ENCODE peak calls at places on chromosomes 7 and 10, in nine cellular contexts. One of them, this sample, is unnamed.

GRCh38 chr10:79142064-79142491 is 73.3 kb downstream of the ZMIZ1 start:
- DNase-seq in foreskin fibroblast: no peak
- DNase-seq in stimulated activated CD8-positive, alpha-beta memory T cell treated with anti-CD3 and anti-CD28 coated beads, Interleukin-2, amount 100 ng/mL, for 48 hours: no peak
- DNase-seq in posterior cingulate gyrus: no peak
- DNase-seq in KBM-7: no peak
- DNase-seq in HEK293T: no peak
- DNase-seq in SHP77: no peak
- DNase-seq in prostate gland: no peak
- DNase-seq in activated CD4-positive, alpha-beta T cell treated with anti-CD3 and anti-CD28 coated beads for 48 hours: no peak
- DNase-seq in this sample: no peak

GRCh38 chr10:85608706-85609105 is 757.9 kb downstream of the GRID1 start:
- DNase-seq in prostate gland: no peak
- DNase-seq in activated CD4-positive, alpha-beta T cell treated with anti-CD3 and anti-CD28 coated beads for 48 hours: no peak
- DNase-seq in SHP77: no peak
- DNase-seq in posterior cingulate gyrus: no peak
- DNase-seq in stimulated activated CD8-positive, alpha-beta memory T cell treated with anti-CD3 and anti-CD28 coated beads, Interleukin-2, amount 100 ng/mL, for 48 hours: no peak
- DNase-seq in HEK293T: no peak
- DNase-seq in KBM-7: no peak
- DNase-seq in foreskin fibroblast: no peak
- DNase-seq in this sample: no peak

GRCh38 chr7:98462926-98463325 is 62.0 kb upstream of the BAIAP2L1 start:
- DNase-seq in foreskin fibroblast: no peak
- DNase-seq in posterior cingulate gyrus: no peak
- DNase-seq in prostate gland: no peak
- DNase-seq in activated CD4-positive, alpha-beta T cell treated with anti-CD3 and anti-CD28 coated beads for 48 hours: no peak
- DNase-seq in HEK293T: no peak
- DNase-seq in stimulated activated CD8-positive, alpha-beta memory T cell treated with anti-CD3 and anti-CD28 coated beads, Interleukin-2, amount 100 ng/mL, for 48 hours: no peak
- DNase-seq in SHP77: no peak
- DNase-seq in KBM-7: no peak
- DNase-seq in this sample: no peak

GRCh38 chr10:103480521-103480920 is 1.5 kb upstream of the CALHM3 start:
- DNase-seq in activated CD4-positive, alpha-beta T cell treated with anti-CD3 and anti-CD28 coated beads for 48 hours: no peak
- DNase-seq in SHP77: no peak
- DNase-seq in stimulated activated CD8-positive, alpha-beta memory T cell treated with anti-CD3 and anti-CD28 coated beads, Interleukin-2, amount 100 ng/mL, for 48 hours: no peak
- DNase-seq in KBM-7: no peak
- DNase-seq in HEK293T: no peak
- DNase-seq in prostate gland: no peak
- DNase-seq in posterior cingulate gyrus: no peak
- DNase-seq in foreskin fibroblast: peak; percentile 53
- DNase-seq in this sample: peak; percentile 15

GRCh38 chr7:78039791-78040776 is 241.5 kb downstream of the PHTF2 start:
- DNase-seq in stimulated activated CD8-positive, alpha-beta memory T cell treated with anti-CD3 and anti-CD28 coated beads, Interleukin-2, amount 100 ng/mL, for 48 hours: no peak
- DNase-seq in foreskin fibroblast: no peak
- DNase-seq in SHP77: no peak
- DNase-seq in KBM-7: peak; percentile 74
- DNase-seq in HEK293T: peak; percentile 80
- DNase-seq in prostate gland: no peak
- DNase-seq in activated CD4-positive, alpha-beta T cell treated with anti-CD3 and anti-CD28 coated beads for 48 hours: peak; percentile 51
- DNase-seq in posterior cingulate gyrus: no peak
- DNase-seq in this sample: no peak

GRCh38 chr7:141646826-141647480 is 55.0 kb downstream of the DENND11 start:
- DNase-seq in activated CD4-positive, alpha-beta T cell treated with anti-CD3 and anti-CD28 coated beads for 48 hours: no peak
- DNase-seq in stimulated activated CD8-positive, alpha-beta memory T cell treated with anti-CD3 and anti-CD28 coated beads, Interleukin-2, amount 100 ng/mL, for 48 hours: no peak
- DNase-seq in SHP77: no peak
- DNase-seq in foreskin fibroblast: no peak
- DNase-seq in KBM-7: no peak
- DNase-seq in HEK293T: no peak
- DNase-seq in posterior cingulate gyrus: no peak
- DNase-seq in prostate gland: no peak
- DNase-seq in this sample: no peak

GRCh38 chr7:107404740-107405537 is 64.9 kb upstream of the GPR22 start:
- DNase-seq in prostate gland: no peak
- DNase-seq in activated CD4-positive, alpha-beta T cell treated with anti-CD3 and anti-CD28 coated beads for 48 hours: no peak
- DNase-seq in HEK293T: no peak
- DNase-seq in posterior cingulate gyrus: no peak
- DNase-seq in SHP77: no peak
- DNase-seq in stimulated activated CD8-positive, alpha-beta memory T cell treated with anti-CD3 and anti-CD28 coated beads, Interleukin-2, amount 100 ng/mL, for 48 hours: no peak
- DNase-seq in foreskin fibroblast: no peak
- DNase-seq in KBM-7: no peak
- DNase-seq in this sample: no peak

GRCh38 chr10:61897671-61898434 is 3.6 kb upstream of the ARID5B start:
- DNase-seq in SHP77: no peak
- DNase-seq in prostate gland: no peak
- DNase-seq in activated CD4-positive, alpha-beta T cell treated with anti-CD3 and anti-CD28 coated beads for 48 hours: peak; percentile 33
- DNase-seq in KBM-7: peak; percentile 34
- DNase-seq in posterior cingulate gyrus: peak; percentile 32
- DNase-seq in foreskin fibroblast: peak; percentile 47
- DNase-seq in stimulated activated CD8-positive, alpha-beta memory T cell treated with anti-CD3 and anti-CD28 coated beads, Interleukin-2, amount 100 ng/mL, for 48 hours: no peak
- DNase-seq in HEK293T: peak; percentile 37
- DNase-seq in this sample: no peak

GRCh38 chr10:52771534-52772455 is 789 bp downstream of the MBL2 start:
- DNase-seq in prostate gland: no peak
- DNase-seq in SHP77: no peak
- DNase-seq in posterior cingulate gyrus: no peak
- DNase-seq in HEK293T: no peak
- DNase-seq in activated CD4-positive, alpha-beta T cell treated with anti-CD3 and anti-CD28 coated beads for 48 hours: no peak
- DNase-seq in foreskin fibroblast: no peak
- DNase-seq in stimulated activated CD8-positive, alpha-beta memory T cell treated with anti-CD3 and anti-CD28 coated beads, Interleukin-2, amount 100 ng/mL, for 48 hours: no peak
- DNase-seq in KBM-7: no peak
- DNase-seq in this sample: peak; percentile 16

GRCh38 chr10:87593702-87594101 is 66.0 kb upstream of the PAPSS2 start:
- DNase-seq in SHP77: no peak
- DNase-seq in stimulated activated CD8-positive, alpha-beta memory T cell treated with anti-CD3 and anti-CD28 coated beads, Interleukin-2, amount 100 ng/mL, for 48 hours: no peak
- DNase-seq in foreskin fibroblast: peak; percentile 66
- DNase-seq in HEK293T: no peak
- DNase-seq in activated CD4-positive, alpha-beta T cell treated with anti-CD3 and anti-CD28 coated beads for 48 hours: no peak
- DNase-seq in posterior cingulate gyrus: no peak
- DNase-seq in prostate gland: no peak
- DNase-seq in KBM-7: no peak
- DNase-seq in this sample: peak; percentile 36

GRCh38 chr10:22553452-22553995 is 160.9 kb downstream of the PIP4K2A start:
- DNase-seq in SHP77: no peak
- DNase-seq in stimulated activated CD8-positive, alpha-beta memory T cell treated with anti-CD3 and anti-CD28 coated beads, Interleukin-2, amount 100 ng/mL, for 48 hours: no peak
- DNase-seq in foreskin fibroblast: no peak
- DNase-seq in HEK293T: no peak
- DNase-seq in activated CD4-positive, alpha-beta T cell treated with anti-CD3 and anti-CD28 coated beads for 48 hours: no peak
- DNase-seq in posterior cingulate gyrus: no peak
- DNase-seq in KBM-7: no peak
- DNase-seq in prostate gland: no peak
- DNase-seq in this sample: no peak